ENCODE peak calls at places on chromosomes 7 and 10, in eight cellular contexts. V is sigmoid colon; I is fibroblast of lung; F is hypothalamus; S is stimulated activated naive CD8-positive, alpha-beta T cell treated with anti-CD3 and anti-CD28 coated beads, Interleukin-15, Interleukin-2, amounts not matched to agents 100 U/mL and 50 U/mL, for 24 hours; C is non-pigmented ciliary epithelial cell; X is heart right ventricle; L is NCI-H774. A is an unnamed sample.

GRCh38 chr10:6917125-6917524 is 337.0 kb upstream of the PRKCQ start:
- DNase-seq in I (no peak), F (no peak), C (no peak), L (no peak), S (no peak), V (no peak), X (no peak), A (no peak)

GRCh38 chr7:40717242-40717641 is 582.4 kb downstream of the SUGCT start:
- DNase-seq in S (peak), V (no peak), F (no peak), I (peak), C (no peak), L (no peak), X (peak), A (peak)

GRCh38 chr10:114486938-114487814 is 82.9 kb upstream of the AFAP1L2 start:
- DNase-seq in L (no peak), I (peak), X (no peak), C (no peak), F (no peak), V (no peak), S (no peak), A (no peak)

GRCh38 chr10:127044191-127044590 is 139.0 kb downstream of the DOCK1 start:
- DNase-seq in I (no peak), C (no peak), F (no peak), V (peak), S (no peak), X (no peak), L (no peak), A (no peak)

GRCh38 chr7:50349963-50350944 is 45.7 kb downstream of the IKZF1 start:
- DNase-seq in C (no peak), X (no peak), F (no peak), S (peak), I (no peak), L (no peak), V (peak), A (no peak)

GRCh38 chr10:128047991-128048826 is 78.0 kb downstream of the MKI67 start:
- DNase-seq in F (no peak), C (no peak), V (peak), S (peak), L (no peak), X (no peak), I (peak), A (peak)

GRCh38 chr10:27285093-27285492 is 44.5 kb upstream of the ACBD5 start:
- DNase-seq in I (no peak), C (no peak), F (no peak), S (peak), L (no peak), V (no peak), X (no peak), A (no peak)

GRCh38 chr7:134920026-134920758 is 66.1 kb upstream of the AGBL3 start:
- DNase-seq in I (peak), L (no peak), X (no peak), V (no peak), S (no peak), C (peak), F (no peak), A (no peak)

GRCh38 chr7:2660359-2661095 is 27.5 kb upstream of the AMZ1 start:
- DNase-seq in I (no peak), S (no peak), F (no peak), V (no peak), C (no peak), X (no peak), L (no peak), A (no peak)

GRCh38 chr7:112669306-112669705 is 120.9 kb downstream of the TMEM168 start:
- DNase-seq in C (no peak), V (no peak), L (no peak), S (no peak), X (no peak), F (no peak), I (no peak), A (no peak)

GRCh38 chr7:158526531-158526930 is 61.1 kb downstream of the PTPRN2 start:
- DNase-seq in F (no peak), L (no peak), X (no peak), I (no peak), S (no peak), V (no peak), C (no peak), A (no peak)

GRCh38 chr10:6115824-6116350 is 27.1 kb downstream of the RBM17 start:
- DNase-seq in S (no peak), V (no peak), C (no peak), I (no peak), L (no peak), F (no peak), X (no peak), A (no peak)

GRCh38 chr10:122648599-122649428 is 50.8 kb downstream of the C10orf120 start:
- DNase-seq in V (peak), I (peak), S (peak), F (peak), X (peak), L (peak), C (no peak), A (peak)

GRCh38 chr7:23967949-23968599 is 258.1 kb downstream of the STK31 start:
- DNase-seq in V (no peak), F (no peak), C (no peak), L (no peak), X (no peak), I (no peak), S (peak), A (no peak)

GRCh38 chr10:19332304-19332703 is 283.7 kb downstream of the MALRD1 start:
- DNase-seq in F (no peak), C (no peak), S (no peak), V (no peak), I (no peak), L (no peak), X (no peak), A (no peak)

GRCh38 chr7:138941545-138941944 is 39.6 kb downstream of the KIAA1549 start:
- DNase-seq in V (no peak), F (no peak), L (no peak), S (no peak), C (no peak), X (no peak), I (no peak), A (no peak)

GRCh38 chr10:68208424-68209042 is 23.4 kb downstream of the ATOH7 start:
- DNase-seq in V (no peak), C (no peak), F (peak), S (peak), I (peak), L (peak), X (no peak), A (peak)

GRCh38 chr7:37196631-37197030 is 252.0 kb downstream of the ELMO1 start:
- DNase-seq in I (no peak), S (no peak), F (no peak), V (no peak), C (no peak), L (no peak), X (no peak), A (no peak)

GRCh38 chr10:113133497-113133896 is 183.4 kb downstream of the TCF7L2 start:
- DNase-seq in V (no peak), I (peak), S (no peak), L (no peak), X (no peak), C (no peak), F (no peak), A (no peak)

GRCh38 chr10:43194266-43194665 is 56.0 kb downstream of the CSGALNACT2 start:
- DNase-seq in L (no peak), V (no peak), S (no peak), I (no peak), F (no peak), C (no peak), X (no peak), A (no peak)

GRCh38 chr7:140621326-140622035 is 19.1 kb downstream of the DENND2A start:
- DNase-seq in L (no peak), V (no peak), C (no peak), S (no peak), X (no peak), I (peak), F (no peak), A (no peak)

GRCh38 chr10:102509387-102509786 is 5.6 kb downstream of the SUFU start:
- DNase-seq in S (no peak), F (no peak), X (no peak), V (no peak), C (no peak), I (peak), L (no peak), A (no peak)

GRCh38 chr10:92892706-92893054 is 44.4 kb downstream of the EXOC6 start:
- DNase-seq in I (no peak), L (no peak), S (no peak), V (no peak), C (no peak), F (no peak), X (no peak), A (no peak)

GRCh38 chr7:873367-874002 is 2.9 kb upstream of the GET4 start:
- DNase-seq in L (peak), C (no peak), X (peak), F (peak), V (peak), S (peak), I (peak), A (peak)

GRCh38 chr7:68238204-68238805 is 1241.7 kb downstream of the TYW1 start:
- DNase-seq in V (no peak), C (no peak), X (no peak), F (no peak), S (no peak), I (no peak), L (no peak), A (no peak)

GRCh38 chr10:129764011-129764900 is 199.8 kb downstream of the EBF3 start:
- DNase-seq in I (no peak), C (no peak), V (peak), S (no peak), X (no peak), F (no peak), L (no peak), A (no peak)

GRCh38 chr10:33950216-33950615 is 615.7 kb upstream of the NRP1 start:
- DNase-seq in S (no peak), V (no peak), C (no peak), L (no peak), X (no peak), F (no peak), I (no peak), A (no peak)

GRCh38 chr10:129963831-129964501 is at the start of gene EBF3:
- DNase-seq in I (peak), V (peak), S (peak), F (no peak), C (no peak), X (peak), L (no peak), A (peak)

GRCh38 chr7:1510780-1511154 is 6.6 kb upstream of the INTS1 start:
- DNase-seq in C (no peak), F (no peak), S (no peak), L (no peak), V (no peak), I (no peak), X (no peak), A (no peak)

GRCh38 chr7:47621985-47622561 is 40.2 kb upstream of the TNS3 start:
- DNase-seq in V (no peak), L (no peak), F (no peak), C (no peak), X (no peak), S (no peak), I (no peak), A (no peak)

A was measured in NCI-H1105.